ENCODE peak calls at places on chromosomes 12 and 14, in five cellular contexts. C is fibroblast of lung, V is WERI-Rb-1, M is choroid plexus epithelial cell, Z is lower lobe of right lung. R is an unnamed sample.

GRCh38 chr14:25400607-25401206 is 350.8 kb upstream of the STXBP6 start:
- DNase-seq in C (peak), M (peak), Z (no peak), V (peak), R (peak)

GRCh38 chr12:20024194-20024593 is 344.1 kb upstream of the PDE3A start:
- DNase-seq in M (peak), V (no peak), C (peak), Z (no peak), R (peak)

GRCh38 chr14:70096866-70097265 is 91.9 kb downstream of the SLC8A3 start:
- DNase-seq in V (peak), Z (no peak), C (peak), M (peak), R (no peak)

GRCh38 chr14:60165547-60165876 is 314 bp upstream of the DHRS7 start:
- DNase-seq in V (no peak), Z (no peak), M (no peak), C (no peak), R (no peak)

GRCh38 chr14:96824283-96824682 is 27.1 kb downstream of the VRK1 start:
- DNase-seq in C (peak), V (no peak), M (peak), Z (no peak), R (peak)

GRCh38 chr12:2137707-2138106 is 84.9 kb downstream of the CACNA1C start:
- DNase-seq in M (no peak), C (no peak), V (no peak), Z (no peak), R (no peak)

GRCh38 chr12:30824311-30824710 is 69.6 kb upstream of the CAPRIN2 start:
- DNase-seq in Z (no peak), V (no peak), M (no peak), C (no peak), R (no peak)

GRCh38 chr14:54669759-54670630 is 103.1 kb downstream of the SAMD4A start:
- DNase-seq in Z (no peak), C (peak), V (peak), M (peak), R (no peak)

GRCh38 chr12:124947013-124947412 is 32.6 kb upstream of the UBC start:
- DNase-seq in M (no peak), C (no peak), V (no peak), Z (no peak), R (no peak)

GRCh38 chr12:6049587-6049986 is 74.9 kb downstream of the VWF start:
- DNase-seq in M (peak), C (no peak), Z (no peak), V (no peak), R (no peak)

GRCh38 chr12:18462437-18462836 is 201.1 kb downstream of the PIK3C2G start:
- DNase-seq in Z (no peak), V (no peak), M (peak), C (peak), R (peak)

GRCh38 chr14:102171173-102172020 is 31.7 kb downstream of the WDR20 start:
- DNase-seq in C (no peak), Z (no peak), V (no peak), M (no peak), R (no peak)

GRCh38 chr14:99518441-99519346 is 37.5 kb downstream of the CCNK start:
- DNase-seq in M (peak), Z (peak), C (peak), V (peak), R (no peak)

GRCh38 chr12:85155791-85156190 is 119.6 kb downstream of the LRRIQ1 start:
- DNase-seq in V (no peak), C (peak), M (peak), Z (no peak), R (no peak)

GRCh38 chr12:53659011-53659551 is 16.8 kb downstream of the ATP5MC2 start:
- DNase-seq in C (peak), V (no peak), Z (no peak), M (peak), R (no peak)

GRCh38 chr12:114272071-114272470 is 133.9 kb downstream of the TBX5 start:
- DNase-seq in V (no peak), M (no peak), Z (no peak), C (no peak), R (no peak)

GRCh38 chr14:100692256-100692655 is 34.4 kb upstream of the DLK1 start:
- DNase-seq in M (no peak), V (no peak), C (no peak), Z (no peak), R (no peak)

GRCh38 chr12:107525719-107526554 is 159.7 kb upstream of the PWP1 start:
- DNase-seq in V (no peak), M (no peak), Z (no peak), C (no peak), R (no peak)

GRCh38 chr12:52207895-52208294 is 16.1 kb upstream of the KRT80 start:
- DNase-seq in M (peak), Z (peak), V (no peak), C (peak), R (no peak)

GRCh38 chr14:21098134-21098891 is at the start of gene ZNF219:
- DNase-seq in C (peak), Z (peak), V (peak), M (no peak), R (no peak)

GRCh38 chr14:84874436-84874835 is 655.5 kb upstream of the FLRT2 start:
- DNase-seq in C (no peak), Z (no peak), V (no peak), M (no peak), R (no peak)

GRCh38 chr12:117212563-117213190 is 22.4 kb upstream of the FBXO21 start:
- DNase-seq in M (peak), Z (peak), V (peak), C (peak), R (peak)

DNA sequence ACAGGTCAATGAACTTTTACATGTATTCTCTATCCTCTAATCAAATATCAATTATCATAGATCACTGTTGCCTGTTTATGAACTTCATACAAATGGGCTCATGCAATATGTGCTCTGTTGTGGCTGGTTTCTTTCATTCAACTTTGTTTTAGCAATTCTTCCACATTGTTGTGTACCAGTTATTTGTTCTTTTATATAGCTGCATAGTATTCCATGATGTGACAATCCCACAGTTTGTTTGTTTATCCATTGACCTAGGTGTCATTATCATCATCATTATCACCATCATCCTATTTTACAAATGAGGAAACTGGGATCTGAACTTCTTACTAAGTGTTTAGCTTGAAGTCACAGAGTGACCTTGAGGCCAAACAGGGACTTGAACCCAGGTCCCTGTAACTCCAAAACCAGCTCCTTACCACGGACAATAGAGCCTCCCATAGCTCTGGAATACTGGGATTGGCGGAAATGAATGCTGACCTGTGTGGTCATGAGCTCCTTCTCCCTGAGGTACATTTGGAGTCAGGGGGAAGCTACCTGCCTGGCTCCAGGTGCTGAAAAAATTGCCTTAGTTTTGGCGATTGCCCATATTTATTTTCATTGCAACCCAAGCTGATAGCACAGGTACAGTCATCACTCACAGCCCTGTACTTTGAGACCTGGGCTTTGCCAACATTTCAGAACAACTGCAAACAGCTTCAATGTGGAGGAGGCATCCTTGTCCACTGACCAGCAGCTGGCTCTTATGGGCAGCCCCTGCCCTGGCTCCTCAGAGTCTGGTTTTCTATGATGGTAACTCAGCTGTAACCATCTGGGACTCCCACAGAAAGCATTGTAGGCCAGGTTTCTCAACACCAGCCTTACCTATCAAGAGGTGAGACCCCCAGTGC is 9.2 kb downstream of the ZFP36L1 start:
- DNase-seq in M (no peak), Z (no peak), C (no peak), V (no peak), R (no peak)
- H3K4me3 ChIP-seq in M (no peak), Z (no peak), C (no peak), V (no peak), R (no peak)

DNA sequence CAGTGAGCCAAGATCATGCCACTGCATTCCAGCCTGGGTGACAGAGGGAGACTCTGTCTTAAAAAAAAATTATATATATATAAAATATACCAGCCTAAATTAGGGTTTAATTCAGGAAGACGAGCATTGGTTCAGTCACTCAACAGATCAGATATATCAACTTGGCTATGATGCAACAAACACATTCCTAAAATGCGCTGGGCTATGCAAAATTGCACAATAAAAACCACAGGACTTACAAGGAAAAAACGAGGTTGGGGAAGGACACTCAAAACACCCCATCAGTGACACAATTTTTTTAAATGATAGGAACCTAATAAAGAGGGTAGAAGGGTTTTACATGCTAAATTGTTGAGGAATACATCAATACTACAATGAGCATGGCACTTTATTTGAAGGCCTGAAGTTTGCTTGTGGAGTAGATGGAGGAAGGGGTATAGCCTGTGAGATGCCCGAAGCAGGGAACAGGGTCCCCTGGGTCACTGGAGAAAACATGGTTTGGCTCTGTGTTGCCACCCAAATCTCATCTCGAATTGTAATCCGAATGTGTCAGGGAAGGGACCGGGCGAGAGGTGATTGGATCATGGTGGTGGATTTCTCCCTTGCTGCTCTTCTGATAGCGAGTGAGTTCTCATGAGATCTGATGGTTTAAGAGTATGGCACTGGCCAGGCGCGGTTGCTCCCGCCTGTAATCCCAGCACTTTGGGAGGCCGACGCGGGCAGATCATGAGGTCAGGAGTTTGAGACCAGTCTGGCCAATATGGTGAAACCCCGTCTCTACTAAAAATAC is 71.2 kb downstream of the TNFAIP2 start:
- DNase-seq in V (no peak), C (peak), Z (no peak), M (peak), R (no peak)
- TF ChIP-seq CTCF in V (no peak), C (no peak), Z (no peak), M (no peak), R (no peak)

GRCh38 chr14:75222208-75222701 is 45.8 kb upstream of the TMED10 start:
- DNase-seq in C (peak), V (no peak), M (peak), Z (peak), R (no peak)
- H3K4me3 ChIP-seq in C (no peak), V (no peak), M (peak), Z (no peak), R (no peak)

GRCh38 chr12:120534703-120535655 is 823 bp downstream of the RNF10 start:
- DNase-seq in C (peak), M (peak), V (peak), Z (peak), R (no peak)
- TF ChIP-seq CTCF in C (no peak), M (no peak), V (no peak), Z (no peak), R (no peak)

DNA sequence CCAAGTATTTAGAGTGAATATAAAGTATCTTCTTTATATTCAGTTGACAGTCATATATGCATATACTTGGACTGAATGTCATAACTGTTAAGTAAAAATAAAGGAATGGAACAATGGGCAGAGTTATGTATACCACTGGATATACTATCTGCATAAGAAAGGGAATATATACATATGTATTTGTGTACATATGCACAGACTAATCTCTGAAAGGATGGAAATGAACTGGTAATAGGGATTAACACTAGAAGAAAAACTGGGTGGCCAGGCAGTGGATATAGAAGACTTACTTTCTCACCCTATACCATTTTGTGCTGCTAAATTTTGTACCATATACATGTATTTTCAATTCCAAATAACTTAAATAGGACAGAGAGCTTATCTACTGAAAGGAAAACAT is 200.1 kb downstream of the MED13L start:
- DNase-seq in V (no peak), C (no peak), Z (no peak), M (no peak), R (no peak)
- H3K4me3 ChIP-seq in V (no peak), C (no peak), Z (no peak), M (no peak), R (no peak)

GRCh38 chr14:75132374-75133086 is 5.7 kb upstream of the NEK9 start:
- DNase-seq in Z (no peak), V (peak), C (peak), M (peak), R (peak)
- TF ChIP-seq CTCF in Z (peak), V (peak), C (peak), M (peak), R (peak)

DNA sequence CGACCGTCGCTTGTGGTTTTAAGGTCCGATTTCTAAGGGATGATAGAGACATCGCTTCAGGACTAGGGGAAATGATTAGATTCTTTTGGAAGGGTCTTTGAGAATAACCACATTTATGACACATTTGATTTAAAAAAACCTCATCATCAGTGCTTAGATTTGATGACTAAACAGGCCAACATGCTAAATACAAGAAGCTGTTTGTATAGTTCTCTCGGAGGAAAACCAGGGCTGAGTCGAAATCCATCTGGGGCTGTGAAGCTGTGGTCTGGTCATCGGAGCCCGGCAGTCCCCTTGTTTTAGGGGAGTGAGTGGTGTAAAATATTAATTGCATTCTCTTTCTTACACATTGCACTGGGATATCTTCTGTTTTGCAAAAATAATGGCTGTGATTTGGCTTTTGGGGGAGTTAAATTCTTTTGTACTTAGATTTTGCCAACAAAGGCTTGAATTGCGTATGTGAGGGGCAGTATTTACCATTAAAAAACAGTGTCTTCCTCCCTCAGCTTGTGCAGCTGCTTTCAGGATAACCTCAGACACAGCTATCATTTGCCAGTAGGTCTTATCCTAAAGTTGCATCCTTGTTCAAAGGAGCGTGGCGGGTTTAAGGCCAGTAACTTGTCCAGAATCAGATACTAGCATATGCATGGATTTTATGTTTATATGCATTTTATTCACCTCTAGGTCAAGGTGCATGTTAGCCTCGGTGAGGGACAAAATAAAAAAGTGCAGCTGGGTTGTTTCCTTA is 598 bp downstream of the GNG2 start:
- DNase-seq in C (peak), V (no peak), Z (no peak), M (peak), R (no peak)
- H3K4me3 ChIP-seq in C (peak), V (peak), Z (peak), M (peak), R (peak)

GRCh38 chr14:89269404-89269803 is 147.6 kb downstream of the FOXN3 start:
- DNase-seq in Z (no peak), C (no peak), V (no peak), M (no peak), R (no peak)
- TF ChIP-seq CTCF in Z (no peak), C (no peak), V (no peak), M (no peak), R (no peak)

GRCh38 chr14:95363468-95363954 is 43.8 kb upstream of the CLMN start:
- DNase-seq in V (no peak), Z (no peak), C (no peak), M (no peak), R (no peak)
- H3K4me3 ChIP-seq in V (no peak), Z (no peak), C (no peak), M (no peak), R (no peak)

R was measured in HFF-Myc.